ENCODE peak calls at places on chromosomes 1 and 21, in nine cellular contexts. P is cardiac muscle cell; Q is CD8-positive, alpha-beta T cell; F is GM23338; B is left lung; L is left ventricle myocardium inferior; N is tibial artery; V is kidney epithelial cell; J is neural progenitor cell. D is an unnamed sample.

GRCh38 chr1:109877320-109877771 is 33.3 kb upstream of the CSF1 start:
- DNase-seq in P (peak; percentile 96), Q (no peak), F (peak; percentile 91), B (peak; percentile 78), L (peak; percentile 74), N (peak; percentile 88), V (peak; percentile 76), J (peak; percentile 81), D (no peak)

GRCh38 chr1:211326528-211327340 is at the start of gene TRAF5:
- DNase-seq in P (peak; percentile 73), Q (peak; percentile 53), F (peak; percentile 83), B (peak; percentile 91), L (peak; percentile 57), N (peak; percentile 76), V (no peak), J (peak; percentile 79), D (peak; percentile 48)

GRCh38 chr1:64856564-64856963 is 109.8 kb downstream of the JAK1 start:
- DNase-seq in P (peak; percentile 32), Q (no peak), F (no peak), B (peak; percentile 80), L (peak; percentile 33), N (no peak), V (no peak), J (no peak), D (no peak)

GRCh38 chr21:45383615-45384201 is 21.3 kb upstream of the COL18A1 start:
- DNase-seq in P (no peak), Q (no peak), F (peak; percentile 75), B (peak; percentile 76), L (peak; percentile 12), N (peak; percentile 50), V (no peak), J (no peak), D (no peak)

GRCh38 chr1:228350831-228351781 is 55.5 kb downstream of the TRIM11 start:
- DNase-seq in P (no peak), Q (no peak), F (no peak), B (peak; percentile 72), L (peak; percentile 13), N (peak; percentile 60), V (no peak), J (no peak), D (no peak)

GRCh38 chr1:205962821-205963221 is 19.6 kb upstream of the SLC26A9 start:
- DNase-seq in P (no peak), Q (no peak), F (no peak), B (no peak), L (no peak), N (no peak), V (no peak), J (no peak), D (no peak)

GRCh38 chr1:56357931-56358783 is 221.2 kb downstream of the PLPP3 start:
- DNase-seq in P (no peak), Q (no peak), F (no peak), B (no peak), L (no peak), N (no peak), V (no peak), J (no peak), D (no peak)

GRCh38 chr1:8189931-8190483 is 127.9 kb upstream of the SLC45A1 start:
- DNase-seq in P (no peak), Q (no peak), F (no peak), B (no peak), L (no peak), N (no peak), V (no peak), J (no peak), D (no peak)

GRCh38 chr1:67557731-67558448 is 127.1 kb upstream of the GADD45A start:
- DNase-seq in P (no peak), Q (no peak), F (no peak), B (no peak), L (no peak), N (no peak), V (no peak), J (no peak), D (no peak)

GRCh38 chr1:161200421-161200991 is 1.7 kb upstream of the ADAMTS4 start:
- DNase-seq in P (peak; percentile 31), Q (no peak), F (peak; percentile 51), B (no peak), L (no peak), N (no peak), V (no peak), J (peak; percentile 42), D (no peak)

GRCh38 chr1:212401838-212402582 is 12.7 kb downstream of the PACC1 start:
- DNase-seq in P (peak; percentile 71), Q (no peak), F (no peak), B (no peak), L (no peak), N (no peak), V (no peak), J (no peak), D (no peak)

GRCh38 chr1:26079960-26080814 is 12.8 kb upstream of the TRIM63 start:
- DNase-seq in P (no peak), Q (no peak), F (no peak), B (no peak), L (no peak), N (no peak), V (no peak), J (no peak), D (no peak)

GRCh38 chr1:180881806-180882509 is 30.7 kb upstream of the KIAA1614 start:
- DNase-seq in P (peak; percentile 65), Q (no peak), F (peak; percentile 82), B (no peak), L (no peak), N (no peak), V (peak; percentile 44), J (peak; percentile 71), D (no peak)

GRCh38 chr1:228088586-228089498 is 6.3 kb downstream of the ARF1 start:
- DNase-seq in P (peak; percentile 41), Q (no peak), F (no peak), B (no peak), L (peak; percentile 19), N (peak; percentile 57), V (no peak), J (no peak), D (no peak)

GRCh38 chr1:196609114-196609737 is 986 bp upstream of the KCNT2 start:
- DNase-seq in P (no peak), Q (no peak), F (peak; percentile 79), B (peak; percentile 24), L (no peak), N (no peak), V (peak; percentile 14), J (peak; percentile 75), D (no peak)
- TF ChIP-seq CTCF in P (no peak), Q (no peak), F (peak; percentile 30), B (no peak), L (no peak), N (no peak), V (peak; percentile 14), J (peak; percentile 39), D (no peak)

GRCh38 chr1:153233448-153233847 is 16.1 kb downstream of the PRR9 start:
- DNase-seq in P (no peak), Q (no peak), F (no peak), B (no peak), L (no peak), N (no peak), V (no peak), J (no peak), D (no peak)

GRCh38 chr1:153242160-153242559 is 17.3 kb upstream of the LORICRIN start:
- DNase-seq in P (no peak), Q (no peak), F (no peak), B (no peak), L (no peak), N (no peak), V (no peak), J (no peak), D (no peak)

GRCh38 chr1:153232553-153232952 is 15.2 kb downstream of the PRR9 start:
- DNase-seq in P (no peak), Q (no peak), F (no peak), B (no peak), L (no peak), N (no peak), V (no peak), J (no peak), D (no peak)

GRCh38 chr1:153238536-153238935 is 21.0 kb upstream of the LORICRIN start:
- DNase-seq in P (no peak), Q (no peak), F (peak; percentile 51), B (no peak), L (no peak), N (no peak), V (no peak), J (no peak), D (no peak)
- TF ChIP-seq CTCF in P (no peak), Q (no peak), F (peak; percentile 47), B (no peak), L (no peak), N (no peak), V (peak; percentile 3), J (no peak), D (no peak)

DNA sequence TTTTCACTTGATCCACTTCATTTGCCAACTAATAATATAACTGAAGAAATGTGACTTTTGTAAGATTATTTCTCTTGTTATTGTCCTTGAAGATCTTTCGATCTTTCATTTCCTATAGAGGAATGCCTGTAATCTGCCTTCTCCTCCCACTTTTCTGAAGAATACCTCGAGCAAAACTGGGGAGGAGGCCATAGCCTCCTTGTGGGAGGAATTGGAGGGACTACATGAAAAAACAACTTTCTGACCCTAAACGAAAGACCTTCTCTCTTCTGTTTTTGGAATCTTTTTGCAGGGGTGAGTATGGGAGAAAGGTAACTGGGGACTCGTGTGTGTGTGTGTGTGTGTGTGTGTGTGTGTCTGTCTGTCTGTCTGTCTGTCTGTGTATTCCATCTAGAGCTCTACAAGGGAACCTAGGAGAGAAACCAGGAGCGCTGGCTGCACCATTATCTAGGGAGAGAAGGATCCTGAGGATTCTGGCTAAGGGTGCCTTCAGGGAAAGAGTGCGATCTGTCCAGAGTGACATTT is 32.4 kb upstream of the MAB21L3 start:
- DNase-seq in P (no peak), Q (no peak), F (peak; percentile 56), B (no peak), L (no peak), N (no peak), V (no peak), J (no peak), D (no peak)
- TF ChIP-seq CTCF in P (no peak), Q (no peak), F (peak; percentile 42), B (no peak), L (no peak), N (no peak), V (no peak), J (no peak), D (no peak)

GRCh38 chr1:150557065-150557600 is 7.9 kb downstream of the ADAMTSL4 start:
- DNase-seq in P (no peak), Q (no peak), F (no peak), B (no peak), L (no peak), N (no peak), V (no peak), J (no peak), D (no peak)

GRCh38 chr1:150557813-150558212 is 8.6 kb downstream of the ADAMTSL4 start:
- DNase-seq in P (no peak), Q (no peak), F (no peak), B (no peak), L (no peak), N (peak; percentile 67), V (no peak), J (no peak), D (no peak)

GRCh38 chr1:150558761-150559626 is 9.8 kb downstream of the ADAMTSL4 start:
- DNase-seq in P (peak; percentile 65), Q (no peak), F (peak; percentile 16), B (peak; percentile 89), L (peak; percentile 54), N (peak; percentile 84), V (no peak), J (no peak), D (no peak)

GRCh38 chr1:150559627-150560010 is 10.4 kb downstream of the ADAMTSL4 start:
- DNase-seq in P (no peak), Q (no peak), F (no peak), B (no peak), L (no peak), N (no peak), V (no peak), J (no peak), D (no peak)

GRCh38 chr1:150558328-150558727 is 9.1 kb downstream of the ADAMTSL4 start:
- DNase-seq in P (no peak), Q (no peak), F (no peak), B (no peak), L (no peak), N (peak; percentile 62), V (no peak), J (no peak), D (no peak)
- TF ChIP-seq CTCF in P (no peak), Q (no peak), F (no peak), B (no peak), L (no peak), N (no peak), V (no peak), J (no peak), D (no peak)

D was measured in natural killer cell.